ENCODE peak calls at places on chromosomes 2 and 18, in eight cellular contexts. R, V, K, I, L, P, W and X are unnamed samples. For H3K9me3 and H3K4me1, the result is how much of the 10 kb centered on the place peaks cover.

GRCh38 chr2:241358470-241358869 is 2.4 kb downstream of the FARP2 start:
- DNase-seq in K (no peak), R (no peak), V (no peak), W (no peak), P (no peak), L (no peak), I (no peak), X (no peak)

GRCh38 chr2:200320991-200321390 is 14.5 kb downstream of the SPATS2L start:
- DNase-seq in I (no peak), W (no peak), P (no peak), R (no peak), K (no peak), L (no peak), V (no peak), X (no peak)

GRCh38 chr18:74249181-74249968 is 42.4 kb downstream of the CYB5A start:
- DNase-seq in V (peak), K (no peak), L (no peak), R (no peak), I (no peak), W (no peak), P (no peak), X (no peak)

GRCh38 chr2:142179686-142180085 is 48.9 kb upstream of the LRP1B start:
- DNase-seq in L (no peak), V (no peak), R (no peak), K (no peak), I (no peak), P (no peak), W (no peak), X (no peak)

GRCh38 chr18:46338761-46339160 is 234.6 kb downstream of the HAUS1 start:
- DNase-seq in W (no peak), V (no peak), L (no peak), R (no peak), K (no peak), P (no peak), I (no peak), X (no peak)

GRCh38 chr18:77080283-77080682 is 52.3 kb downstream of the MBP start:
- DNase-seq in V (no peak), I (no peak), L (no peak), P (no peak), R (no peak), W (no peak), K (no peak), X (no peak)

GRCh38 chr18:51072586-51073303 is 42.7 kb downstream of the SMAD4 start:
- DNase-seq in L (no peak), R (no peak), I (no peak), V (no peak), W (no peak), K (no peak), P (no peak), X (no peak)

GRCh38 chr2:147373800-147374409 is 470.9 kb upstream of the ACVR2A start:
- DNase-seq in K (no peak), W (no peak), R (no peak), I (no peak), L (no peak), P (no peak), V (no peak), X (no peak)

GRCh38 chr18:28999711-29000110 is 822.8 kb upstream of the CDH2 start:
- DNase-seq in P (no peak), R (no peak), K (no peak), L (no peak), V (no peak), I (no peak), W (no peak), X (no peak)

GRCh38 chr2:58202409-58202808 is 38.7 kb downstream of the FANCL start:
- DNase-seq in L (no peak), W (no peak), P (no peak), I (no peak), V (no peak), K (no peak), R (no peak), X (no peak)

GRCh38 chr2:241890524-241891235 is 21.2 kb downstream of the RTP5 start:
- DNase-seq in P (no peak), R (no peak), L (no peak), W (no peak), K (no peak), I (no peak), V (no peak), X (no peak)

GRCh38 chr2:2645162-2645855 is 314.2 kb upstream of the MYT1L start:
- DNase-seq in L (no peak), I (no peak), V (no peak), R (no peak), P (no peak), W (no peak), K (no peak), X (no peak)

DNA sequence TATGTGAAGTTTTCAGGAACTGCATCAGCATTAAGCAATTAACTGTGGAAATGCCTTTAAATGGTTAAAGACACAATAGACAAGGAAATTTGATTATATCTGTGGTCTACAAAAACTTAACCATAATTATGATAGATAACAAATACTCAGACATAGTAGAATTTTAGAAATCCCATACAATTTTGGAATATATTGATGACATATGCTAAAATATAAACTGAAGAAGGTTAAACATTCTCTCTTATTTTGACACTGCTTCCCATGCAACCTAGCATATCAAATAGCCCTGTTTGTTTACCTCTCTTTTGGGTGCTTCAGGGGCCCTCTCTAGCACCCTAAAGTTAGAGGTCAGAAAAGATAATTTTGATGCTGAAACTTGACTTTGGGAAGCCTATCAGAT is 1274.8 kb upstream of the SLC39A10 start:
- DNase-seq in W (no peak), P (no peak), V (no peak), R (no peak), I (no peak), K (no peak), L (no peak), X (no peak)
- H3K9me3 ChIP-seq in W (under half), P (under half), V (under half), R (under half), I (under half), K (under half), L (under half), X (under half)

GRCh38 chr2:238747114-238747513 is 100.8 kb upstream of the TWIST2 start:
- DNase-seq in W (no peak), I (no peak), P (no peak), V (no peak), L (no peak), R (peak), K (no peak), X (no peak)
- H3K4me1 ChIP-seq in W (under half), I (under half), P (under half), V (under half), L (under half), R (under half), K (under half), X (under half)

GRCh38 chr2:117068371-117068770 is 746.1 kb upstream of the DDX18 start:
- DNase-seq in P (no peak), W (no peak), R (no peak), L (no peak), I (no peak), K (no peak), V (no peak), X (no peak)
- H3K9me3 ChIP-seq in P (under half), W (under half), R (under half), L (under half), I (under half), K (under half), V (under half), X (under half)

DNA sequence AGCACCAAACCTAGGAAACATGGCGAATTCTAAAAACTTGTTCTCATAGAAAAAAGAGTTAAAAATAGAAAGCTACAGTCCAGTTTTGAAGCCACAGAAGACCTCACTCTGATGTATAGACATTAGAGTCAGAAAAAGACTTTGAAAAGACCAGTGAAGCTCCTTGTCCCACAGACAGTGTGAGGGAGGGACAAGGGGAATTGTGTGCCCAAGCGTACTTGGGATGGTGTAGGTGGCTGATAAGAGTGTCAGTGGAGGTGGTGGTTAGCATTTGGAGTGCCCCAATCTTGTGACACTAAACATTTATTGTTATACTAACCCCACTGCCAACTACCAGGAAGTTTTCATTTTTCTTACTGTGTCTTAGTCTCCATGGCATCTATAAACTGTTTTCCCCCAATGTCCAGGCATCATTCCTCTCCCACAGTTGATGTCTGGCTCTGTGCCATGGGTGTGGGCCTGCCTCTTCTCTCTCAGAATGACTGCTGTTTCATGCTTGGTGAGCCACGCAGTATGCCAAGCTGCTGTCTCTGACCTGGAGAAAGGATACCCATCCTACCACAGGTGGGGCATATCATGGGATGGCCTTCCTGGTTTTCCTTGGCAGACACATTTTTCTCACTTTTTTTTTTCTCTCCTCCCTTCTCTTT is 161.4 kb downstream of the RPIA start:
- DNase-seq in K (no peak), L (no peak), W (no peak), V (no peak), I (no peak), R (no peak), P (no peak), X (no peak)
- H3K4me1 ChIP-seq in K (under half), L (under half), W (under half), V (under half), I (under half), R (under half), P (under half), X (under half)